ENCODE peak calls at places on chromosomes 16 and 17, in eight cellular contexts. T is esophagus muscularis mucosa, V is stomach, R is breast epithelium, A is transverse colon, S is lower leg skin, H is Peyer's patch, O is heart left ventricle. M is an unnamed sample.

GRCh38 chr16:1054660-1055556 is 17.6 kb upstream of the SSTR5 start:
- DNase-seq in O (peak), R (no peak), T (no peak), A (peak), V (peak), S (no peak), H (peak), M (no peak)

GRCh38 chr16:88922114-88922825 is 54.7 kb downstream of the CBFA2T3 start:
- DNase-seq in V (peak), H (peak), A (peak), T (peak), O (peak), S (peak), R (no peak), M (peak)

GRCh38 chr17:41687828-41688640 is 651 bp upstream of the EIF1 start:
- DNase-seq in S (peak), H (peak), T (no peak), V (peak), O (peak), A (peak), R (no peak), M (no peak)

GRCh38 chr17:27807567-27808470 is 7.5 kb upstream of the NOS2 start:
- DNase-seq in O (no peak), V (peak), T (no peak), S (no peak), A (peak), R (no peak), H (peak), M (no peak)

GRCh38 chr17:73431401-73432205 is 119.8 kb upstream of the CDC42EP4 start:
- DNase-seq in R (no peak), H (no peak), A (no peak), O (no peak), V (no peak), T (no peak), S (no peak), M (no peak)

GRCh38 chr17:65978881-65979280 is 213.1 kb downstream of the CEP112 start:
- DNase-seq in T (no peak), O (no peak), R (no peak), S (no peak), V (no peak), H (no peak), A (no peak), M (no peak)

GRCh38 chr17:38556234-38556633 is 49.5 kb downstream of the SRCIN1 start:
- DNase-seq in S (no peak), V (no peak), T (no peak), H (no peak), A (no peak), O (no peak), R (no peak), M (no peak)

GRCh38 chr17:32274643-32275042 is 9.0 kb downstream of the RHBDL3 start:
- DNase-seq in S (no peak), A (no peak), R (no peak), O (no peak), V (no peak), H (no peak), T (no peak), M (no peak)

GRCh38 chr16:86653289-86654006 is 75.1 kb downstream of the FOXL1 start:
- DNase-seq in H (no peak), T (no peak), O (peak), S (no peak), A (no peak), R (no peak), V (no peak), M (no peak)

GRCh38 chr16:84484579-84485254 is 19.7 kb downstream of the MEAK7 start:
- DNase-seq in S (no peak), V (peak), R (peak), T (no peak), O (peak), A (peak), H (peak), M (peak)

GRCh38 chr17:78266231-78266631 is 34.8 kb downstream of the TMEM235 start:
- DNase-seq in V (peak), T (no peak), A (no peak), S (no peak), H (no peak), O (no peak), R (no peak), M (no peak)

GRCh38 chr17:72502940-72503341 is 382.1 kb downstream of the SOX9 start:
- DNase-seq in R (no peak), S (no peak), H (no peak), V (no peak), O (no peak), A (no peak), T (no peak), M (no peak)

GRCh38 chr17:37570527-37571093 is 38.6 kb downstream of the SYNRG start:
- DNase-seq in H (no peak), R (no peak), T (no peak), S (no peak), A (peak), V (peak), O (peak), M (no peak)

GRCh38 chr17:83199500-83200201 is 120.2 kb downstream of the METRNL start:
- DNase-seq in O (no peak), R (peak), T (no peak), V (peak), H (peak), A (peak), S (peak), M (peak)

GRCh38 chr17:63772801-63773271 is 561 bp downstream of the CCDC47 start:
- DNase-seq in R (no peak), H (no peak), V (no peak), T (no peak), S (no peak), O (no peak), A (peak), M (no peak)

GRCh38 chr17:64787921-64788271 is 125.8 kb upstream of the SMURF2 start:
- DNase-seq in O (no peak), S (no peak), H (no peak), R (no peak), V (no peak), T (no peak), A (no peak), M (peak)

GRCh38 chr17:5758651-5759050 is 174.3 kb upstream of the NLRP1 start:
- DNase-seq in R (no peak), O (no peak), S (no peak), T (no peak), A (no peak), V (no peak), H (no peak), M (no peak)

GRCh38 chr17:81285179-81285878 is 9.8 kb downstream of the SLC38A10 start:
- DNase-seq in T (peak), H (peak), O (peak), R (no peak), V (peak), A (peak), S (peak), M (peak)

GRCh38 chr17:73013816-73014663 is 78.4 kb downstream of the SLC39A11 start:
- DNase-seq in S (no peak), A (no peak), O (no peak), V (no peak), T (no peak), R (no peak), H (no peak), M (no peak)

GRCh38 chr17:30363715-30364202 is 15.0 kb upstream of the CPD start:
- DNase-seq in H (peak), T (no peak), A (peak), R (no peak), O (no peak), S (no peak), V (peak), M (no peak)

GRCh38 chr16:19524866-19525723 is 1.4 kb downstream of the CCP110 start:
- DNase-seq in V (no peak), T (no peak), R (no peak), S (no peak), H (no peak), O (no peak), A (no peak), M (no peak)

DNA sequence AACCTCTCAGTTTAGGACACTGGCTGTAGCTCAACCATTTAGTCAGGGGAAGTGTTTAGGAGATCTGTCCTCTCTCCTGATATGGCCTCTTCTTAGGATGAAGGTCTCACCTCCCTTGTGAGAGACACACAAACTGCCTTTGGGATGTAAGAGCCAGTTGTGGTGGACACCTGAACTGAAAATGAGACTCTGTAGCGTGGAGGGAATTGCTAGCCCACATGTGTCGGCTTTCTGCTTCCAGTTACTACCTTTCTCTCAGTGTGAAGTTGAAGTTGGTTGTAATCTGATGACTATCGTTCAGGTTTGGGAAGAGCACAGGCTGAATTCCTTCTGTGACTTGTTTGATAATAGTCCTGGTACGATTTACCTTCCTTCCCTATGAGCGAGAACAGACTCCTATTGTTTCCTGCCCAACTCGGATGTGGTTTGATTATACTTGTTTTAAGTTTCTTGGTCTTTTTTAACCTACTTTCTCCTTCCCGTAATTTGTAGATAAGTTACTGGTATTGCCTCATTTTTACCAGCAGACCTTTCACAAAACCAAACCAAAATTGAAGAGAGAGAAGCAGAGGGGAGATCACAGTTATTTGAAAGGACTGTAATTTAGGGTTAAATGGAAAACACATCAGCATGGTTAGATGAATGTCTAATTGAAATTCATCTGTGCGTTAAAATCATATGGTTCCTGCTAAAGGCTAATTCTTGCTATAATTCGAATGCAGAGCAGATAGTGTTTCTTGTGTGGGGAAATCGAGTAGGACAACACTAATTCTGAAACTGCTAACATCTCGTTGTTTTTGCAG is 43.2 kb downstream of the CLEC16A start:
- DNase-seq in T (no peak), O (no peak), S (no peak), A (no peak), H (no peak), V (no peak), R (no peak), M (no peak)
- TF ChIP-seq POLR2A in T (no peak), O (no peak), S (no peak), A (no peak), H (no peak), V (no peak), R (no peak), M (no peak)

GRCh38 chr16:56647641-56648431 is 3.9 kb upstream of the MT1B start:
- DNase-seq in R (no peak), A (peak), V (no peak), S (no peak), T (no peak), H (no peak), O (no peak), M (peak)
- TF ChIP-seq POLR2A in R (no peak), A (no peak), V (no peak), S (no peak), T (no peak), H (no peak), O (no peak), M (no peak)

GRCh38 chr17:47829870-47830269 is 1.5 kb downstream of the MRPL10 start:
- DNase-seq in V (no peak), R (no peak), O (no peak), T (no peak), A (no peak), S (no peak), H (no peak), M (no peak)

GRCh38 chr17:47831934-47832327 is 461 bp downstream of the LRRC46 start:
- DNase-seq in S (no peak), V (no peak), T (no peak), A (peak), H (no peak), R (no peak), O (no peak), M (no peak)

GRCh38 chr17:47834756-47835155 is 3.3 kb downstream of the LRRC46 start:
- DNase-seq in O (no peak), A (no peak), S (no peak), H (no peak), V (no peak), T (no peak), R (no peak), M (no peak)

GRCh38 chr17:47830396-47830907 is 889 bp downstream of the MRPL10 start:
- DNase-seq in R (no peak), A (no peak), V (no peak), S (no peak), O (no peak), T (no peak), H (no peak), M (no peak)

DNA sequence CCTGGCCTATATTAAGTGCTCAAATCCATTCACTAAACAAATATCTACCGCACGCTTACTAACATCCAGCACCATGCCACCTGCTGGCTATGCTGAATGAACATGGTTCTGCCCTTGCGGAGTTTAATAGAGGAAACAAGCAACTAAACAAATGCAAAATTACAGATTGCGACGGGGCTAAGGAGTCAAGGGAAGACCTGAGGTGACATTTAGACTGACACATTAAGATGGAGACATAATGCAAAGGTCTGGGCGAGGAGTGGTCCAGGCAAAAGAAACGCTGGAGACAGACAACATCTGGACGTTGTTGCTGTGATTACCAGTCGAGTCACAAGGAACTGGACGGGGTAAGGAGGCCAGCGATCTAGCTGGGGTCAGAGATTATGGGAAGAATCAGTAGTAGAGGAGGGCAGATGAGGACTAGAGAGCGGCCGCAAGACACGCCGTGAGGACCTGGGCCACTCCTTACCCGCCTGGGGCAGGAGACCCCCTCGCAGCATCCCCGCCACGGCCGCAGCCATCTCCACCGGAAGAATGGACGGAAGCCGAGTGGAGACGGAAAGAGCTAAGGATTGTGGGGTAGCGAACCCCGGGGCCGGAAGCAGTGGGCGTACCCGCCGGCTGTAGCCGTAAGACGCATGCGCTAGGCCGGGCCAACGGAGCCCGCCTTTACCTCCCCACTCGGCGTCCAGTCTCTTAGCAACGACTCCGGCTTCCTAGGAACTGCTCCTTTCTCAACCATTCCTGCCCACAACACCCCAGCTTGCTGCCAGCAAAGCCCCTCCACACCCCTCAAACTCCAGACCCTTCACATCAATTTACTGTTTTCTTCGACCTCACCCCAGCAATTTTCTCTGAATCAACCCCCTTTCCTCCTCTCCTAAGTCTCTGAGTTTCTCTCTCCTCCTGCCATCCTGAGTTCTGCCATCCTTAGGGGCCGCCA is at the start of the genes LRRC46 and MRPL10:
- DNase-seq in O (peak), S (peak), V (peak), A (peak), R (peak), T (peak), H (peak), M (peak)
- TF ChIP-seq POLR2A in O (peak), S (peak), V (peak), A (peak), R (peak), T (peak), H (peak), M (peak)

DNA sequence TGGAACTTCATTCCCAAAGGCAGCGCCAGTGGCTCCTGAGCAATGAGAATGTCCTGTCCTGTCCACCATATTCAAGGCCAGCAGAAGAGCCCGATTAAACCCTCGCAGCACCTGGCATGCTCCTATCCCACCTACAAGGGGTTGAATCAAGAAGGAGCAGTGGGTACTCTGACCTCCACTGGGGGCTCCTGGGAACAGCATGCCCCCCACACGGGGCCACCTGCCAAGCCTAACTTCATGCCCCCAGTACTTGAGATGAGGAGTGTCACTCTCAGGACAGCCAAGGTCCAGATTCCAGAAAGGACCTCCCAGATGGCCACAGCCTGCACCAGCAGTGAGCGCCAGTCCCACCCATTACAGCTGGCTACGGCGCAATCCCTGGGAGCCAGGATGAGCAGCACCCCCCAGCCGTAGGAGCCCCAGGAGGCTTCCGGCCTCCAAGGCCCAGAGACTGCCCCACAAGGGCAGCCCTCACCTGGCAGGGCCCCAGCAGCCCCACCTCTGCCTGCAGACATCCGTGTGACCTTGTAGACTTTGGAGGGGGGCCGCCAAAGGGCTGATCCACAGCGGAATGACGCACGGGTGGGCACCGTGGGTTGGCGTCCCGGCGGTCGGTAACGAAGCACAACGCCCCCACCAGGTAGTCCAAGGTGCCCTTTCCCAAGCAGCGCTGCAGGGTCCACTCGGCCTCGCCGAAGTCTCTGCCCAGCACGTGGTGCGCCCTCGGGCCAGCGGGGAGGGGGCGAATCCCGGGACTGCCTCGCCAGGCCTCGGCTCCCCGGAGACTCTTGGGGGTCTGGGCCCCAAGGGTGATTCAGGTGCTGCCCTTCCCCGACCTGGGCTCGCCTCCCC is 1.0 kb upstream of the MPDU1 start:
- DNase-seq in V (no peak), T (no peak), O (no peak), R (no peak), H (no peak), S (no peak), A (peak), M (no peak)
- TF ChIP-seq POLR2A in V (no peak), T (no peak), O (no peak), R (no peak), H (no peak), S (no peak), A (no peak), M (no peak)

GRCh38 chr16:21560462-21560861 is 38.9 kb upstream of the METTL9 start:
- DNase-seq in O (no peak), T (no peak), V (peak), S (no peak), R (peak), H (no peak), A (peak), M (peak)

GRCh38 chr16:21554795-21555585 is 44.4 kb upstream of the METTL9 start:
- DNase-seq in T (peak), R (peak), H (peak), V (peak), O (peak), S (peak), A (peak), M (peak)
- TF ChIP-seq POLR2A in T (no peak), R (no peak), H (no peak), V (no peak), O (no peak), S (no peak), A (no peak), M (no peak)

GRCh38 chr16:5557448-5557847 is 459.9 kb upstream of the EEF2KMT start:
- DNase-seq in A (no peak), H (no peak), V (no peak), S (no peak), O (no peak), R (no peak), T (no peak), M (no peak)
- TF ChIP-seq POLR2A in A (no peak), H (no peak), V (no peak), S (no peak), O (no peak), R (no peak), T (no peak), M (no peak)

GRCh38 chr17:76255801-76256429 is 9.2 kb upstream of the UBALD2 start:
- DNase-seq in V (no peak), S (no peak), R (no peak), H (no peak), T (no peak), A (peak), O (no peak), M (no peak)

GRCh38 chr17:76250141-76250540 is 9.8 kb upstream of the RNF157 start:
- DNase-seq in S (no peak), H (no peak), V (no peak), R (no peak), O (no peak), T (no peak), A (no peak), M (peak)

GRCh38 chr17:76251478-76252039 is 11.3 kb upstream of the RNF157 start:
- DNase-seq in O (no peak), R (no peak), A (no peak), V (no peak), S (no peak), T (no peak), H (no peak), M (peak)

GRCh38 chr17:76254275-76254674 is 10.9 kb upstream of the UBALD2 start:
- DNase-seq in R (peak), S (no peak), T (no peak), V (no peak), H (no peak), A (no peak), O (no peak), M (peak)

DNA sequence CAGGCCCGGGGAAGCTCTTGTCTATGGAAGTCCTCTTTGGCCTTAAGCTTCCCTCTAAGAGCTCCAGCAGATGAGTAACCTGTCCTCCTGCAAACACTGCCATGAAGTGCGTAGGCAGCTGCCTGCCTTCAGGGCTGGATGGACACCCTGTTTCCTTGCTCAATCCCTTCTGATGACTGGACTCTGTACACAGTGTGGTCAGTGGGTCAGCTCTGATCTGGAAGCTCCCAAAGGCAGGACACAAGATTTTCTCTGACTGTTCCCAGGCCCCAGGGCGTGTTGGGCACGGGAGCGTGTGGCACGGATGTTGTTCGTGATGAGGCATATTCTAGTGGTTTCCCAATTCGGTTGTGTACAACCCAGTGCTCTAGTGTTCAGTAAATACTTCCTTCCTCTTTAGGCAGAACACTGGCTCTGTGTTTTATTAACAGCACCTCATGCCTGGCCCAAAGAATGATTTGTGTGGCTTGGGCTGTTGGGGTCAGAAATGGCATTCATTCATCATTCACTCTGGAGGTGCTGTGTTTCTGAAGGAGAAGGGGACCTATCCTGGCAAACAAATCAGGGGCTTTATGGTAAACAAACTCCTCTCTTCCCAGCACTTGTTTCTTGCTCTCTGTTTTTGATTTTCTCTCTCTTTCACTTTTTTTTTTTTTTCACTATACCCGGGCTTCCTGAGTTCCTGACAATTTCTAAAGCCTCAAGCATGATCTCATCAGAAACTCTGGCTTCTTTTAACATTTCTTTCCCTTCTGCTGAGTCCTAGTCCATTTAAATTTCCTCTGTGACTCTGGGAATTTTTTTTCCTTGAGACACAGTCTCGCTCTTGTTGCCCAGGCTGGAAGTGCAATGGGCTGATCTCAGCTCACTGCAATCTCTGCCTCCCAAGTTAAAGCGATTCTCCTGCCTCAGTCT is 12.0 kb upstream of the RNF157 start:
- DNase-seq in H (peak), S (peak), T (peak), R (peak), V (peak), A (peak), O (no peak), M (peak)
- TF ChIP-seq POLR2A in H (peak), S (no peak), T (no peak), R (no peak), V (no peak), A (peak), O (no peak), M (no peak)

M was measured in suprapubic skin.